ENCODE peak calls at places on chromosomes 11 and 22, in six cellular contexts. V is body of pancreas, L is breast epithelium, F is A549, B is ovary, W is Peyer's patch. S is an unnamed sample.

GRCh38 chr11:17605736-17606135 is 58.7 kb downstream of the OTOG start:
- DNase-seq in V (no peak), L (no peak), F (no peak), B (no peak), W (no peak), S (no peak)

GRCh38 chr11:114080219-114080618 is 20.7 kb downstream of the ZBTB16 start:
- DNase-seq in V (peak; percentile 63), L (no peak), B (no peak), F (no peak), W (peak; percentile 16), S (no peak)

GRCh38 chr11:10418259-10418949 is 36.7 kb upstream of the AMPD3 start:
- DNase-seq in F (no peak), L (no peak), B (no peak), V (no peak), W (no peak), S (no peak)

GRCh38 chr11:66221726-66222236 is 46.7 kb upstream of the RAB1B start:
- DNase-seq in W (peak; percentile 41), V (no peak), L (no peak), F (no peak), B (no peak), S (no peak)

GRCh38 chr11:35063453-35063852 is 75.5 kb upstream of the CD44 start:
- DNase-seq in W (no peak), F (no peak), B (no peak), L (no peak), V (no peak), S (no peak)

GRCh38 chr22:36963302-36963701 is 49.9 kb downstream of the CSF2RB start:
- DNase-seq in W (no peak), V (no peak), L (no peak), F (no peak), B (no peak), S (no peak)

GRCh38 chr22:30806391-30806861 is 111.8 kb downstream of the OSBP2 start:
- DNase-seq in L (no peak), B (no peak), V (no peak), F (no peak), W (no peak), S (no peak)

GRCh38 chr11:28525636-28526405 is 417.6 kb downstream of the METTL15 start:
- DNase-seq in F (no peak), W (no peak), B (no peak), V (no peak), L (no peak), S (no peak)

GRCh38 chr22:37741312-37741795 is 44.5 kb downstream of the TRIOBP start:
- DNase-seq in L (peak; percentile 79), V (peak; percentile 76), W (no peak), F (peak; percentile 35), B (peak; percentile 95), S (peak; percentile 86)

GRCh38 chr22:18067548-18068341 is 10.0 kb upstream of the PEX26 start:
- DNase-seq in B (no peak), F (no peak), V (no peak), W (no peak), L (peak; percentile 56), S (no peak)

GRCh38 chr22:31628362-31628761 is 33.7 kb downstream of the PISD start:
- DNase-seq in F (no peak), W (no peak), V (no peak), B (no peak), L (no peak), S (no peak)

GRCh38 chr22:22545084-22545483 is 14.0 kb downstream of the PRAME start:
- DNase-seq in W (no peak), F (no peak), V (no peak), L (no peak), B (no peak), S (no peak)

GRCh38 chr11:126992804-126993111 is 7.8 kb downstream of the KIRREL3 start:
- DNase-seq in V (no peak), L (no peak), F (no peak), W (no peak), B (no peak), S (no peak)

GRCh38 chr11:61923166-61924015 is 6.0 kb upstream of the RAB3IL1 start:
- DNase-seq in L (peak; percentile 77), V (peak; percentile 83), B (peak; percentile 80), W (peak; percentile 59), F (no peak), S (peak; percentile 85)

GRCh38 chr22:46758867-46759290 is 3.6 kb upstream of the TBC1D22A start:
- DNase-seq in V (peak; percentile 75), B (no peak), W (peak; percentile 63), L (no peak), F (peak; percentile 38), S (no peak)

GRCh38 chr11:114157476-114158050 is 98.1 kb downstream of the ZBTB16 start:
- DNase-seq in W (no peak), V (no peak), L (no peak), F (no peak), B (no peak), S (peak; percentile 13)

GRCh38 chr22:40531951-40532900 is 104.3 kb downstream of the MRTFA start:
- DNase-seq in W (no peak), B (no peak), F (no peak), L (no peak), V (no peak), S (no peak)

GRCh38 chr22:40535642-40536041 is 100.9 kb downstream of the MRTFA start:
- DNase-seq in V (no peak), F (no peak), B (no peak), W (no peak), L (no peak), S (no peak)

GRCh38 chr22:40534379-40535188 is 101.9 kb downstream of the MRTFA start:
- DNase-seq in V (peak; percentile 32), B (no peak), L (no peak), W (no peak), F (no peak), S (no peak)

GRCh38 chr22:40533712-40534378 is 102.7 kb downstream of the MRTFA start:
- DNase-seq in B (no peak), W (no peak), L (no peak), F (peak; percentile 47), V (peak; percentile 16), S (peak; percentile 29)

GRCh38 chr22:40535189-40535512 is 101.4 kb downstream of the MRTFA start:
- DNase-seq in V (no peak), B (no peak), W (no peak), F (no peak), L (no peak), S (no peak)
- H3K27ac ChIP-seq in V (no peak overlapping the region), B (peak overlapping the region; percentile 27), W (peak overlapping the region; percentile 57), F (peak overlapping the region; percentile 85), L (peak overlapping the region; percentile 46), S (no peak overlapping the region)

DNA sequence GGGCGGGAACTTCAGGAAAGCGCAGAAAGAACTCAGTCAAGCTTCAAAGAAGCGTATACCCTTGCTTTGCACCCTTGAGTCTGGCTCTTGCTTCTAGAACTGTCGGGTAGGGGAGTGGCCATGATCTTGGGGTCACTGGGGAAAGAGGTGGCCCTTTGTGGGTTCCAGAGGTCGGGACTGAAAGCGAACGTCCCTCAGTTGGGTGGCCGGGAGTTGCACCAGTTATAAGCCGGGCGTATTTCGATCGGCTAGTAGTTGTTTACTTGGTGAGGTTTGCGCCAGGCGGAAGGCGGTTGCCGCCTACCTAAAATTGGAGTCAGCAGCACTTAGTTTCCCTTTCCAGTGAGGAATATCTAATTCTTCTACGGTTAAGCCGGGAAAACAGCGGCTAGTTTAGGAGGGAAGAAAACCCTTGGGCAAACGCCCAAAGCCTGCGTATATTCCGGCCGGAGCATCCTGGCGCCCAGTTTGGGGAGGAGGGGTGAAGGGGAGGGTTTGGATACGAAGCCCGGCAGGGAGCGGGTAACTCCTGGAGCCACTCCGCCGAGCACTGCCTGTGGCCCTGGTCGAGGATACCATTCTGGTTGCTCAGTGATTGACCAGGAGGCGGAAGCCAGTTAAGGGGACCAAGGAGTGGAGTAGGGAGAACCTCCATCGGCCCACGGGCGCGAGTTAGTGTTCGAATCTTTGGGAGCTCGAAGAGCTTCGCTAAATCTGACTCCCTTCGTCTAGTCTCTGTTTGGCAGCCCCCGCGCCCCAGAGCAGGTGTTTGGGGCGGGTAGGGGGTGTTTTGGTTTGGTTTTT is 810 bp upstream of the WT1 start:
- DNase-seq in L (no peak), B (peak; percentile 80), F (no peak), V (no peak), W (no peak), S (no peak)
- H3K4me3 ChIP-seq in L (peak overlapping the region; percentile 36), B (peak overlapping the region; percentile 87), F (peak overlapping the region; percentile 70), V (no peak overlapping the region), W (no peak overlapping the region), S (no peak overlapping the region)

DNA sequence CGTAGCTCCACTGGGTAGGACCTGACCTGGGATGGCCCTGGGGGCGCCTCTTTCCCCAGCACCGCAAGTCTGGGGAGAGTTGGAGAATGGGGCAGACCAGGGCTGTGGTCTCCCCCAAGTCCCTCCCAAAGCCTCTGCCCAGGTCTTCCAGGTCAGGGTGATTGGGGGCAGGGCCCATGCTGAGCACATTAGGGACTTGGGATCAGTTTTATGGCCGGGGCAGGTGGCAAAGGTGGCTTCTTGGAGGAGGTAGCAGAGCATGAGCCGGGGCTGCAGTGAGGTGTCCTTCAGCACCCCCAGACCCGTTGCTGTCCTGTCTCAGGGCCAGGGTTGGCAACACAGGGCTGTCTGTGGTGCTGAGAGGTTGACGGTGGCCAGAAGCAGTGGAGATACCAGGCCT is 6.0 kb downstream of the RELT start:
- DNase-seq in W (no peak), F (no peak), B (no peak), L (no peak), V (no peak), S (no peak)
- TF ChIP-seq POLR2A in W (no peak), F (no peak), B (no peak), L (no peak), V (no peak), S (no peak)

DNA sequence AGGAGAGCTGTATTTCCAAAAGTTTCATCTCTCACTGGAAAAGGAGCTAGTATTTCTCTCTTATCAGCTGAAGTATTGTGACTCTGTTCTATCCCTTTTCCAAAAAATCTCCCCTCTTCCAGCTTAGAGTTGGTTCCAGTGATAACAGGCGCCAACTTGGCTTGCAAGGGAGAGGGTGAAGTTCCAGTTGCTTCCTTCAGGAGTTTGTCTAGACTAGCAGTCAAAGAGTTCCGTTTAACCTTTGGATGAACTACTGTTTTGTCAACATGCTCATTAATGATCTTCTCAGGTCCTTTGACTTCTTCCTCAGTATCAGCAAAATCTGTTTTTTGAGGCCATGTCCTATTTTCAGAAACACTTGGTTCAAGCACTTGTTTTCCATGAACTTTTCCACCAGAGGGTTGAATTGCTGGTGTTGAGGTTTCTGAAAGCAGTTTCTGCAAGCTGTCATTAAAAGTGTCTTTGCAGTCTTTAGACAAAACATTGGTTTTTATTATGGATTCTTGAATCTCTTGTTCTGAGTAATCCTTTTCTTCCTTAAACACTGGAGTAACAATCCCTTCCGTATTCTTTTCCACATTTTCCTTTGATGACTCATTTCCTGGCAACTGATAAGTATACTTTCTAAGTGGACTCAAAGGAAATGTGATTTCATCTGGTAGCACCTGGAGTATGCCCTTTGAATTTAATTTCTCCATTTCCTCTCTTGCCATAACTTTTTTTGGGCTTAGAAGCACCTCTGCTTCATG is 39.7 kb upstream of the CCDC89 start:
- DNase-seq in L (no peak), B (no peak), V (no peak), F (peak; percentile 41), W (no peak), S (no peak)
- H3K27ac ChIP-seq in L (no peak overlapping the region), B (no peak overlapping the region), V (no peak overlapping the region), F (peak overlapping the region; percentile 69), W (no peak overlapping the region), S (no peak overlapping the region)